ENCODE peak calls at places on chromosomes 2 and 18, in six cellular contexts. B is K562, P is hepatocyte, K is IMR-90, F is astrocyte, R is GM23248. G is an unnamed sample.
A peak's percentile ranks its signal among the peaks of the same experiment; 100 is the strongest.

GRCh38 chr18:45722899-45723298 is 1.1 kb upstream of the SLC14A1 start:
- DNase-seq in K (peak; percentile 77), B (peak; percentile 88), R (peak; percentile 79), P (peak; percentile 84), F (peak; percentile 59), G (peak; percentile 55)

GRCh38 chr18:21109936-21110666 is 1.5 kb downstream of the ROCK1 start:
- DNase-seq in B (no peak), P (no peak), R (peak; percentile 59), F (no peak), K (peak; percentile 30), G (no peak)

GRCh38 chr2:152564754-152565551 is 152.3 kb downstream of the PRPF40A start:
- DNase-seq in B (no peak), R (no peak), K (no peak), F (no peak), P (no peak), G (no peak)

GRCh38 chr2:239773377-239774141 is 251.6 kb downstream of the NDUFA10 start:
- DNase-seq in K (no peak), P (no peak), F (no peak), B (no peak), R (no peak), G (peak; percentile 80)

GRCh38 chr2:102187191-102188150 is 648 bp downstream of the IL1RL2 start:
- DNase-seq in B (no peak), R (peak; percentile 81), K (peak; percentile 10), P (peak; percentile 30), F (peak; percentile 37), G (peak; percentile 81)

GRCh38 chr18:76922107-76922506 is 99.8 kb downstream of the ZNF236 start:
- DNase-seq in B (peak; percentile 22), K (peak; percentile 58), P (peak; percentile 61), R (peak; percentile 79), F (peak; percentile 8), G (peak; percentile 85)

GRCh38 chr2:54579682-54580349 is 123.7 kb downstream of the SPTBN1 start:
- DNase-seq in R (no peak), K (no peak), F (no peak), B (no peak), P (peak; percentile 66), G (no peak)

GRCh38 chr18:34995746-34996145 is 45.5 kb upstream of the MAPRE2 start:
- DNase-seq in F (no peak), B (no peak), P (no peak), K (no peak), R (no peak), G (no peak)

GRCh38 chr2:174606336-174606735 is 8.7 kb upstream of the WIPF1 start:
- DNase-seq in P (peak; percentile 73), K (peak; percentile 93), B (no peak), R (peak; percentile 95), F (peak; percentile 79), G (peak; percentile 80)

GRCh38 chr2:163658556-163658955 is 77.3 kb downstream of the FIGN start:
- DNase-seq in F (peak; percentile 68), K (no peak), R (no peak), B (no peak), P (no peak), G (no peak)

GRCh38 chr18:75341897-75342296 is 85.6 kb downstream of the SMIM21 start:
- DNase-seq in K (no peak), P (no peak), F (no peak), B (no peak), R (no peak), G (no peak)

GRCh38 chr2:145593991-145594702 is 1074.2 kb upstream of the ZEB2 start:
- DNase-seq in K (peak; percentile 84), B (peak; percentile 58), R (peak; percentile 93), F (peak; percentile 85), P (peak; percentile 59), G (peak; percentile 81)

GRCh38 chr2:45710468-45710867 is 59.0 kb downstream of the PRKCE start:
- DNase-seq in R (no peak), F (no peak), P (no peak), K (no peak), B (no peak), G (no peak)

GRCh38 chr18:22170421-22171262 is 1.3 kb downstream of the GATA6 start:
- DNase-seq in F (peak; percentile 67), P (peak; percentile 63), B (no peak), R (peak; percentile 91), K (peak; percentile 75), G (peak; percentile 97)

GRCh38 chr18:22168360-22168921 is 948 bp upstream of the GATA6 start:
- DNase-seq in F (no peak), R (no peak), B (peak; percentile 70), P (peak; percentile 86), K (no peak), G (peak; percentile 91)

GRCh38 chr18:22169889-22170420 is 566 bp downstream of the GATA6 start:
- DNase-seq in K (peak; percentile 53), R (peak; percentile 77), B (no peak), F (no peak), P (no peak), G (peak; percentile 95)

GRCh38 chr18:22167471-22168151 is 1.8 kb upstream of the GATA6 start:
- DNase-seq in P (peak; percentile 63), K (no peak), B (no peak), R (peak; percentile 46), F (no peak), G (peak; percentile 93)

DNA sequence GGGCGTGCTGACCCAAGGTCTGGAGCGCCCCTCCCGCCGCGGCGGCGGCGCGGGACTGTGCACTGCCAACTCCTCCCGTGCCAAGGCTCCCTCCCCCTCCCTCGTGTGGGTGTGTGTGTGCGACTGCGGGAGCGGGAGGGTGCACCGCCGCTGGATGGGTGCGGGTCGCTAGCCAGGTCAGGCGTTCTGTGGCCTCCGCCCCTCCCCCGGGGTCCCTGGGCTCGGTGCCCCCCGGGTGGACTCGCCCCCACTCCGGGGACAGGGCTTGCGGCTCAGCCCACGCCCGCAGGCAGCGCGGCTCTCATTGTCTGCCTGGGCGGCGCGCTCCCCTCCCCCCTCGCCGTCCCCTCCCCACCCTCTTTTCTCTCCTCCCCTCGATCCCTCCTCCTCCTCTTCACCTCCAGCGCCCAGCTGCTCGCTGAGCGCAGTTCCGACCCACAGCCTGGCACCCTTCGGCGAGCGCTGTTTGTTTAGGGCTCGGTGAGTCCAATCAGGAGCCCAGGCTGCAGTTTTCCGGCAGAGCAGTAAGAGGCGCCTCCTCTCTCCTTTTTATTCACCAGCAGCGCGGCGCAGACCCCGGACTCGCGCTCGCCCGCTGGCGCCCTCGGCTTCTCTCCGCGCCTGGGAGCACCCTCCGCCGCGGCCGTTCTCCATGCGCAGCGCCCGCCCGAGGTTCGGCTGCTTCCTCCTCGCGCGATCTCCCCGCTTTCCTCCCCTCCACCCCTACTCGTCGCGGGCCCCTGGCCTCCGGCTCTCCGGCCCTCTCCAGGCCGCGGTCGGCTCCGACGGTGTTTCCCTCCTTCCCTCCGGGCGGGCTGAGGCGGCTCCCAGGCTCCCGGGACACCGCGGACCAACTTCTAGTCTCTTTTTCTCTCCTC is at the start of gene GATA6:
- DNase-seq in K (peak; percentile 91), R (peak; percentile 95), F (peak; percentile 90), B (peak; percentile 77), P (peak; percentile 96), G (peak; percentile 99)
- H3K4me2 ChIP-seq in K (peak within 1 kb of the TSS; percentile 94), R (peak within 1 kb of the TSS; percentile 79), F (peak within 1 kb of the TSS; percentile 93), B (peak within 1 kb of the TSS; percentile 59), P (peak within 1 kb of the TSS; percentile 85), G (peak within 1 kb of the TSS; percentile 86)

DNA sequence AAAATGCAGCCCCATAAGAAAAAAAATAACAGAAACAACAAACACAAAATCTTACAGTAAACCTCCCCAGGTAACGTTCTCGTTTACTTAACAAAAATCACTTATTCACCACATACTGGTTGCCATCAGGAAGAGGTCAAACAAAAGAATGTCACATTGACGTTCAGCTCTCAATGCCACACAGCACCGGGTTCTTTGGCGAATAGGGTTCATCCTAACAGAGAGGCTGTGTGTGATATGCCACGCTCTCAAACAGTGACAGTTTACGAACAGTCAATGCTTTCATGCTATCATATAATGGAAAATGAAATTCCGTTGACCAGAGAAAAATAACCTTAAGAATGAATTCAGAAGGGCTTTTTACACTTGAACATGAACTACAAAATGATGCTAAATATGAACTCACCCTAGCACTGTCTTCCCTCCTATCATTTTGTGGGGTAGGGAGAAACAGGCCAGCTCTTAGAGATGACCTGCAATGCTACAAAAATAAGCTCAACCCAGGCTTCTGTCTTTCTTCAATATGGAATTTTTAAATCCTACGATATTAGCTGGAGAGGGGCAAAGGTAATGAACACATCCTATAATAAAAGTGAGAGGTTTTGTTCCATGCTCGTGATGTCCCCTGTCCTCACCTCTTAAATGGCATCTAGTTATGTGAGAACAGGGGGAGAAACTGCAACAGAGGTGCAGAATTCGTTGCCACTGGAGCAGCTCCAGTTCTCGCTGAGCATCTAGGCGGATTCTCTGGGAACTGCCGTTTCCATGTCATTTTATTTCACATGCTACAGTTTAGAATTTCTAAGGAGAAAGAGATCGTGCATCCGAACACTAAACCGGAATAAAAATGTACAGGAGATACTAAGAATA is 1.8 kb downstream of the TMEM163 start:
- DNase-seq in R (no peak), F (no peak), P (no peak), B (no peak), K (no peak), G (no peak)
- H3K4me2 ChIP-seq in R (no peak overlapping the region), F (no peak overlapping the region), P (no peak overlapping the region), B (no peak overlapping the region), K (no peak overlapping the region), G (no peak overlapping the region)

GRCh38 chr18:52991246-52991645 is 651.2 kb downstream of the DCC start:
- DNase-seq in R (no peak), B (no peak), P (no peak), F (no peak), K (no peak), G (no peak)

GRCh38 chr18:52992041-52992440 is 652.0 kb downstream of the DCC start:
- DNase-seq in R (no peak), P (peak; percentile 4), K (no peak), F (no peak), B (no peak), G (no peak)

GRCh38 chr18:52999633-53000032 is 659.6 kb downstream of the DCC start:
- DNase-seq in B (no peak), F (no peak), K (no peak), R (no peak), P (no peak), G (no peak)

DNA sequence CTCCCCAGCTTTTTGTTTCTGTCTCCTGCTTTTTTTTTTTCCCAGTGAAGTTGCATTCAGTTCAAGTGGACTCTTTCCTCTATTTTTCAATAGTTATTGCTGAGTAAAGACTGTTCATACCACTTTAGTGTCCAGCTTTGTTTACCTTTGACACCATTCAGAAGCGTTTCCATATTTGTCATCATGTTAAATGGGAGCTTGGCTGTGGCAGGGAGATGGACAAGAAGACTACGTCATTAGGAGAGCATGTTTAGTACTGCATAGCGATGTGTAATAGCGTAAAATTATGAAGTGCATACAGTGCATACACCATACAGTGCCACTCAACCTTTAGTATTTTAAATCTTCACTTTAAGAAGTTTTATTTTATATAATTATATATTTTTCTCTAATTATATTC is 655.9 kb downstream of the DCC start:
- DNase-seq in R (no peak), K (no peak), B (no peak), P (no peak), F (no peak), G (no peak)
- H3K4me2 ChIP-seq in R (no peak overlapping the region), K (no peak overlapping the region), B (no peak overlapping the region), P (no peak overlapping the region), F (no peak overlapping the region), G (no peak overlapping the region)

GRCh38 chr2:205175831-205176230 is 506.5 kb upstream of the NRP2 start:
- DNase-seq in K (no peak), B (no peak), R (no peak), P (no peak), F (no peak), G (no peak)

GRCh38 chr2:205170399-205170798 is 511.9 kb upstream of the NRP2 start:
- DNase-seq in R (no peak), B (no peak), P (no peak), K (no peak), F (no peak), G (no peak)

GRCh38 chr2:205166749-205167148 is 515.6 kb upstream of the NRP2 start:
- DNase-seq in R (peak; percentile 9), P (no peak), F (no peak), K (no peak), B (no peak), G (no peak)

GRCh38 chr2:205169453-205169852 is 512.8 kb upstream of the NRP2 start:
- DNase-seq in B (no peak), F (no peak), R (no peak), P (no peak), K (no peak), G (peak; percentile 21)

GRCh38 chr2:205171541-205171940 is 510.8 kb upstream of the NRP2 start:
- DNase-seq in K (no peak), F (peak; percentile 81), R (no peak), B (no peak), P (no peak), G (no peak)
- H3K4me2 ChIP-seq in K (no peak overlapping the region), F (no peak overlapping the region), R (no peak overlapping the region), B (no peak overlapping the region), P (no peak overlapping the region), G (no peak overlapping the region)